ENCODE peak calls at places on chromosomes 2 and 18, in seven cellular contexts. E is activated CD4-positive, alpha-beta T cell treated with anti-CD3 and anti-CD28 coated beads, Interleukin-2, amount 10 ng/mL, durations not matched to agents 7 days and 5 days; N is cardiac septum; C is heart right ventricle; U is HEK293T; G is AG09319; B is RPMI7951. K is an unnamed sample.
A peak's percentile ranks its signal among the peaks of the same experiment; 100 is the strongest.

GRCh38 chr2:218476676-218477075 is 57.8 kb downstream of the VIL1 start:
- DNase-seq in E (no peak), N (no peak), C (no peak), U (no peak), G (peak; percentile 8), B (no peak), K (no peak)

GRCh38 chr2:236715511-236715961 is 145.9 kb downstream of the ACKR3 start:
- DNase-seq in E (no peak), N (no peak), C (no peak), U (no peak), G (no peak), B (no peak), K (peak; percentile 96)

GRCh38 chr2:10171006-10171800 is 48.7 kb downstream of the RRM2 start:
- DNase-seq in E (no peak), N (no peak), C (no peak), U (no peak), G (no peak), B (no peak), K (no peak)

GRCh38 chr2:57160976-57161375 is 885.6 kb upstream of the VRK2 start:
- DNase-seq in E (no peak), N (no peak), C (no peak), U (no peak), G (no peak), B (no peak), K (no peak)

GRCh38 chr2:173692068-173692467 is 273.1 kb downstream of the SP3 start:
- DNase-seq in E (no peak), N (no peak), C (peak; percentile 17), U (no peak), G (no peak), B (no peak), K (no peak)

GRCh38 chr2:117056376-117056748 is 758.1 kb upstream of the DDX18 start:
- DNase-seq in E (no peak), N (no peak), C (no peak), U (no peak), G (no peak), B (no peak), K (no peak)

GRCh38 chr2:31729442-31730092 is 148.8 kb upstream of the SRD5A2 start:
- DNase-seq in E (no peak), N (no peak), C (no peak), U (peak; percentile 39), G (peak; percentile 10), B (peak; percentile 55), K (no peak)

GRCh38 chr2:232873909-232874641 is 4.0 kb downstream of the SNORC start:
- DNase-seq in E (no peak), N (peak; percentile 47), C (no peak), U (no peak), G (no peak), B (no peak), K (no peak)

GRCh38 chr18:3499498-3499897 is 49.5 kb downstream of the TGIF1 start:
- DNase-seq in E (no peak), N (no peak), C (no peak), U (peak; percentile 25), G (no peak), B (no peak), K (no peak)

GRCh38 chr18:45752681-45753080 is 28.7 kb downstream of the SLC14A1 start:
- DNase-seq in E (no peak), N (no peak), C (no peak), U (no peak), G (no peak), B (peak; percentile 31), K (no peak)

GRCh38 chr2:71882236-71882946 is 265.3 kb downstream of the CYP26B1 start:
- DNase-seq in E (no peak), N (peak; percentile 71), C (no peak), U (no peak), G (no peak), B (no peak), K (no peak)

GRCh38 chr2:33340265-33340664 is 136.2 kb upstream of the RASGRP3 start:
- DNase-seq in E (no peak), N (peak; percentile 86), C (peak; percentile 82), U (no peak), G (no peak), B (peak; percentile 65), K (no peak)

GRCh38 chr2:30206461-30207430 is 24.6 kb upstream of the LBH start:
- DNase-seq in E (no peak), N (no peak), C (no peak), U (no peak), G (no peak), B (no peak), K (no peak)

GRCh38 chr18:73597832-73598615 is 549.6 kb downstream of the FBXO15 start:
- DNase-seq in E (no peak), N (no peak), C (no peak), U (no peak), G (no peak), B (peak; percentile 35), K (no peak)

GRCh38 chr2:36408198-36408703 is 52.7 kb downstream of the CRIM1 start:
- DNase-seq in E (no peak), N (no peak), C (peak; percentile 19), U (peak; percentile 19), G (no peak), B (peak; percentile 84), K (peak; percentile 56)

GRCh38 chr2:9365498-9366019 is 57.8 kb downstream of the ITGB1BP1 start:
- DNase-seq in E (no peak), N (no peak), C (no peak), U (no peak), G (no peak), B (no peak), K (no peak)

GRCh38 chr2:74374509-74375205 is 5.5 kb downstream of the DCTN1 start:
- DNase-seq in E (no peak), N (peak; percentile 82), C (peak; percentile 80), U (peak; percentile 43), G (peak; percentile 34), B (no peak), K (no peak)

K was measured in SJSA1.